ENCODE peak calls at places on chromosomes 13 and 19, in five cellular contexts. C is Peyer's patch, S is GM12878, E is stomach, Z is upper lobe of left lung. R is an unnamed sample. For H3K27me3, the result is how much of the 10 kb centered on the place peaks cover.

GRCh38 chr19:33676999-33677665 is 55.4 kb downstream of the CHST8 start:
- DNase-seq in S (no peak), E (peak), Z (no peak), C (peak), R (no peak)

GRCh38 chr19:32404213-32404938 is 1.2 kb upstream of the DPY19L3 start:
- DNase-seq in E (no peak), Z (peak), S (no peak), C (no peak), R (no peak)

GRCh38 chr13:111219306-111219705 is 101.1 kb upstream of the TEX29 start:
- DNase-seq in C (no peak), S (no peak), Z (no peak), E (no peak), R (no peak)

GRCh38 chr13:113654591-113655357 is 3.2 kb downstream of the ATP4B start:
- DNase-seq in Z (peak), E (peak), S (no peak), C (peak), R (peak)

GRCh38 chr19:45508681-45508930 is 1.3 kb downstream of the VASP start:
- DNase-seq in C (no peak), E (no peak), Z (peak), S (no peak), R (no peak)

GRCh38 chr13:32001392-32001768 is 30.2 kb upstream of the FRY start:
- DNase-seq in Z (no peak), S (no peak), E (no peak), C (no peak), R (no peak)

GRCh38 chr13:48643159-48643558 is 10.6 kb upstream of the CYSLTR2 start:
- DNase-seq in S (no peak), Z (no peak), E (no peak), C (no peak), R (no peak)

GRCh38 chr13:112145221-112146072 is 78.5 kb downstream of the SOX1 start:
- DNase-seq in Z (no peak), E (peak), C (no peak), S (no peak), R (no peak)

GRCh38 chr13:20546559-20546958 is 20.4 kb upstream of the IFT88 start:
- DNase-seq in E (no peak), C (no peak), S (no peak), Z (no peak), R (no peak)

GRCh38 chr19:13846533-13847032 is 30.4 kb upstream of the NANOS3 start:
- DNase-seq in C (peak), Z (peak), S (peak), E (peak), R (peak)

GRCh38 chr19:56765107-56765506 is 75.4 kb downstream of the PEG3 start:
- DNase-seq in C (peak), S (no peak), Z (peak), E (peak), R (no peak)

GRCh38 chr19:32464279-32464678 is 58.7 kb downstream of the DPY19L3 start:
- DNase-seq in Z (no peak), C (no peak), E (no peak), S (no peak), R (no peak)

GRCh38 chr19:2477732-2478191 is 1.8 kb downstream of the GADD45B start:
- DNase-seq in C (peak), Z (peak), E (no peak), S (no peak), R (peak)
- TF ChIP-seq POLR2A in C (no peak), Z (no peak), E (no peak), S (peak), R (no peak)

GRCh38 chr19:49355890-49356289 is 6.3 kb downstream of the TEAD2 start:
- DNase-seq in Z (peak), S (no peak), C (no peak), E (no peak), R (no peak)
- H3K27me3 ChIP-seq in Z (under half), S (under half), C (under half), E (under half), R (under half)

GRCh38 chr19:30092721-30093569 is 150.9 kb downstream of the URI1 start:
- DNase-seq in C (no peak), E (no peak), Z (peak), S (no peak), R (no peak)

GRCh38 chr19:30095171-30095570 is 153.1 kb downstream of the URI1 start:
- DNase-seq in E (no peak), Z (peak), S (no peak), C (no peak), R (no peak)

GRCh38 chr19:30096596-30097370 is 154.7 kb downstream of the URI1 start:
- DNase-seq in E (no peak), C (no peak), S (no peak), Z (peak), R (no peak)

GRCh38 chr19:30091856-30092255 is 149.8 kb downstream of the URI1 start:
- DNase-seq in E (no peak), C (no peak), S (no peak), Z (peak), R (no peak)

GRCh38 chr19:30093966-30094770 is 152.1 kb downstream of the URI1 start:
- DNase-seq in Z (peak), C (no peak), E (no peak), S (no peak), R (no peak)
- TF ChIP-seq POLR2A in Z (no peak), C (no peak), E (no peak), S (no peak), R (no peak)

GRCh38 chr13:34013061-34013460 is 195.1 kb downstream of the RFC3 start:
- DNase-seq in C (no peak), Z (no peak), E (no peak), S (no peak), R (no peak)
- H3K27me3 ChIP-seq in C (under half), Z (under half), E (under half), S (under half), R (under half)

GRCh38 chr19:42235181-42235580 is 7.2 kb downstream of the GSK3A start:
- DNase-seq in C (no peak), S (no peak), Z (no peak), E (no peak), R (no peak)
- TF ChIP-seq POLR2A in C (no peak), S (no peak), Z (no peak), E (no peak), R (no peak)

R was measured in gastrocnemius medialis.